ENCODE peak calls at places on chromosomes 3 and 15, in four cellular contexts. N is AG04449, I is NCI-H510A, C is HuH-7.5. T is an unnamed sample.

GRCh38 chr15:101201411-101202174 is 50.3 kb downstream of the CHSY1 start:
- DNase-seq in I (no peak), N (peak), C (no peak), T (peak)

GRCh38 chr3:170809021-170809974 is 60.7 kb downstream of the RPL22L1 start:
- DNase-seq in C (peak), I (peak), N (no peak), T (peak)

GRCh38 chr3:124318014-124318413 is 326.1 kb upstream of the ROPN1 start:
- DNase-seq in N (no peak), C (no peak), I (no peak), T (no peak)

GRCh38 chr3:114219741-114220140 is 17.6 kb downstream of the ZNF80 start:
- DNase-seq in I (no peak), N (no peak), C (no peak), T (no peak)

GRCh38 chr15:84657748-84658079 is 285 bp downstream of the NMB start:
- DNase-seq in N (no peak), I (no peak), C (no peak), T (no peak)

GRCh38 chr3:65545429-65545828 is 493.3 kb downstream of the MAGI1 start:
- DNase-seq in C (no peak), N (peak), I (no peak), T (peak)

GRCh38 chr3:184261270-184262165 is at the start of gene CAMK2N2:
- DNase-seq in C (peak), N (no peak), I (peak), T (peak)

GRCh38 chr15:63836579-63836978 is 2.8 kb upstream of the HERC1 start:
- DNase-seq in I (no peak), C (no peak), N (no peak), T (peak)

GRCh38 chr3:4684117-4684516 is 191.0 kb downstream of the ITPR1 start:
- DNase-seq in C (no peak), I (no peak), N (no peak), T (no peak)

GRCh38 chr3:70000563-70001081 is 1.1 kb downstream of the SAMMSON start:
- DNase-seq in C (no peak), N (no peak), I (peak), T (no peak)

GRCh38 chr3:140391041-140391440 is 286.8 kb upstream of the TRIM42 start:
- DNase-seq in N (no peak), C (no peak), I (no peak), T (no peak)

GRCh38 chr3:71399478-71399877 is 184.1 kb downstream of the FOXP1 start:
- DNase-seq in C (no peak), N (no peak), I (no peak), T (no peak)

GRCh38 chr3:32118215-32118614 is 11.8 kb downstream of the GPD1L start:
- DNase-seq in I (no peak), N (no peak), C (no peak), T (no peak)

GRCh38 chr3:184466413-184466960 is 86.6 kb downstream of the CHRD start:
- DNase-seq in I (no peak), C (no peak), N (no peak), T (peak)

GRCh38 chr3:140629351-140630137 is 48.3 kb upstream of the TRIM42 start:
- DNase-seq in N (peak), C (no peak), I (no peak), T (peak)

GRCh38 chr15:96585634-96586386 is 255.3 kb downstream of the NR2F2 start:
- DNase-seq in N (no peak), I (no peak), C (no peak), T (peak)

GRCh38 chr15:39501366-39501765 is 79.5 kb upstream of the THBS1 start:
- DNase-seq in C (no peak), I (no peak), N (no peak), T (no peak)

GRCh38 chr3:47018269-47018611 is 38.8 kb downstream of the NBEAL2 start:
- DNase-seq in I (no peak), N (no peak), C (no peak), T (no peak)

GRCh38 chr3:77254967-77255831 is 215.3 kb downstream of the ROBO2 start:
- DNase-seq in C (peak), I (peak), N (no peak), T (peak)

GRCh38 chr3:11477286-11477935 is 166.3 kb downstream of the VGLL4 start:
- DNase-seq in N (peak), I (no peak), C (no peak), T (peak)

GRCh38 chr3:25155696-25156471 is 272.2 kb upstream of the RARB start:
- DNase-seq in I (no peak), C (no peak), N (peak), T (peak)

GRCh38 chr3:54228806-54229205 is 106.5 kb downstream of the CACNA2D3 start:
- DNase-seq in C (no peak), N (no peak), I (no peak), T (no peak)

GRCh38 chr3:63914312-63914711 is 2.1 kb upstream of the SCAANT1 start:
- DNase-seq in I (no peak), C (peak), N (no peak), T (peak)

GRCh38 chr15:69664572-69665326 is 212.1 kb downstream of the RPLP1 start:
- DNase-seq in C (no peak), I (no peak), N (no peak), T (no peak)

GRCh38 chr15:80835338-80835737 is 56.2 kb downstream of the CEMIP start:
- DNase-seq in I (no peak), N (no peak), C (no peak), T (no peak)

GRCh38 chr3:23668430-23668904 is 137.3 kb upstream of the UBE2E1 start:
- DNase-seq in C (no peak), I (no peak), N (peak), T (peak)

GRCh38 chr3:100245146-100245545 is 15.6 kb upstream of the TBC1D23 start:
- DNase-seq in N (no peak), I (no peak), C (no peak), T (peak)

GRCh38 chr15:73981761-73982222 is 10.3 kb downstream of the STOML1 start:
- DNase-seq in N (no peak), C (no peak), I (no peak), T (peak)

GRCh38 chr15:68379759-68380290 is 52.1 kb downstream of the ITGA11 start:
- DNase-seq in N (no peak), C (no peak), I (no peak), T (no peak)

GRCh38 chr3:56988874-56989433 is 71.5 kb upstream of the SPATA12 start:
- DNase-seq in N (no peak), I (no peak), C (peak), T (peak)

GRCh38 chr3:49930922-49931321 is 1.3 kb upstream of the MON1A start:
- DNase-seq in C (peak), N (no peak), I (peak), T (no peak)